ENCODE peak calls at places on chromosomes 12 and 14, in five cellular contexts. P is renal cortical epithelial cell; A is stimulated activated CD4-positive, alpha-beta T cell treated with anti-CD3 and anti-CD28 coated beads, TNF-alpha, amount 100 ng/mL, for 24 hours; L is upper lobe of right lung; H is T-cell. C is an unnamed sample.

GRCh38 chr12:90423965-90424364 is 531.0 kb downstream of the CCER1 start:
- DNase-seq in P (no peak), A (no peak), L (no peak), H (no peak), C (no peak)

GRCh38 chr12:76197283-76197682 is 112.8 kb upstream of the NAP1L1 start:
- DNase-seq in P (no peak), A (no peak), L (no peak), H (no peak), C (no peak)

GRCh38 chr12:96195845-96196451 is 1.8 kb downstream of the ELK3 start:
- DNase-seq in P (peak), A (peak), L (no peak), H (no peak), C (peak)

GRCh38 chr12:92574046-92574783 is 128.6 kb upstream of the PLEKHG7 start:
- DNase-seq in P (peak), A (no peak), L (no peak), H (no peak), C (no peak)

GRCh38 chr12:59459966-59460365 is 135.9 kb upstream of the SLC16A7 start:
- DNase-seq in P (peak), A (no peak), L (no peak), H (no peak), C (no peak)

GRCh38 chr12:22993639-22994038 is 368.7 kb downstream of the ETNK1 start:
- DNase-seq in P (peak), A (no peak), L (no peak), H (no peak), C (no peak)

GRCh38 chr12:120247621-120248030 is 17.9 kb downstream of the PXN start:
- DNase-seq in P (no peak), A (no peak), L (no peak), H (no peak), C (no peak)

GRCh38 chr12:79674629-79675028 is 16.1 kb downstream of the PAWR start:
- DNase-seq in P (no peak), A (no peak), L (no peak), H (no peak), C (no peak)

GRCh38 chr14:22928237-22929103 is 706 bp downstream of the PRMT5 start:
- DNase-seq in P (no peak), A (no peak), L (no peak), H (no peak), C (no peak)

GRCh38 chr12:14751987-14752386 is 51.3 kb downstream of the WBP11 start:
- DNase-seq in P (no peak), A (no peak), L (no peak), H (no peak), C (no peak)

GRCh38 chr14:61444215-61444768 is 122.9 kb downstream of the PRKCH start:
- DNase-seq in P (no peak), A (no peak), L (no peak), H (peak), C (peak)

GRCh38 chr14:55220230-55220629 is 28.8 kb upstream of the DLGAP5 start:
- DNase-seq in P (no peak), A (no peak), L (no peak), H (no peak), C (no peak)

GRCh38 chr12:122128481-122128880 is 45.5 kb downstream of the IL31 start:
- DNase-seq in P (no peak), A (no peak), L (no peak), H (no peak), C (no peak)

GRCh38 chr12:15772405-15773018 is 16.7 kb downstream of the EPS8 start:
- DNase-seq in P (peak), A (no peak), L (no peak), H (no peak), C (peak)

GRCh38 chr12:19179986-19180385 is 50.5 kb downstream of the PLEKHA5 start:
- DNase-seq in P (no peak), A (no peak), L (no peak), H (no peak), C (no peak)

GRCh38 chr12:69544087-69544486 is 41.2 kb upstream of the CCT2 start:
- DNase-seq in P (no peak), A (no peak), L (no peak), H (no peak), C (no peak)

C was measured in central memory CD4-positive, alpha-beta T cell.